ENCODE peak calls at places on chromosomes 1 and 21, in nine cellular contexts. J, V, A, W, G, U, R, I and Y are unnamed samples.

GRCh38 chr1:156112276-156113137 is 2.0 kb upstream of the LMNA start:
- DNase-seq in J (no peak), V (no peak), A (no peak), W (no peak), G (no peak), U (no peak), R (no peak), I (no peak), Y (no peak)

GRCh38 chr1:40818264-40818961 is 34.8 kb downstream of the KCNQ4 start:
- DNase-seq in J (no peak), V (peak), A (peak), W (no peak), G (peak), U (peak), R (no peak), I (no peak), Y (no peak)

GRCh38 chr21:35354078-35354477 is 305.0 kb upstream of the RUNX1 start:
- DNase-seq in J (no peak), V (no peak), A (no peak), W (no peak), G (no peak), U (no peak), R (no peak), I (no peak), Y (no peak)

GRCh38 chr1:53519412-53519811 is 60.2 kb downstream of the DMRTB1 start:
- DNase-seq in J (no peak), V (no peak), A (no peak), W (no peak), G (no peak), U (no peak), R (no peak), I (no peak), Y (no peak)

GRCh38 chr1:234260578-234260977 is 112.7 kb upstream of the COA6 start:
- DNase-seq in J (no peak), V (no peak), A (peak), W (no peak), G (no peak), U (no peak), R (no peak), I (no peak), Y (peak)

GRCh38 chr1:226111109-226111864 is 48.8 kb downstream of the H3-3A start:
- DNase-seq in J (no peak), V (no peak), A (no peak), W (no peak), G (no peak), U (peak), R (no peak), I (no peak), Y (no peak)

GRCh38 chr1:22652457-22652856 is 579 bp upstream of the C1QB start:
- DNase-seq in J (no peak), V (no peak), A (no peak), W (no peak), G (no peak), U (no peak), R (no peak), I (no peak), Y (no peak)

GRCh38 chr1:203281033-203281432 is 24.3 kb upstream of the BTG2 start:
- DNase-seq in J (peak), V (no peak), A (no peak), W (no peak), G (no peak), U (no peak), R (peak), I (no peak), Y (no peak)

GRCh38 chr1:36269408-36269838 is 36.7 kb upstream of the SH3D21 start:
- DNase-seq in J (no peak), V (no peak), A (no peak), W (no peak), G (no peak), U (no peak), R (no peak), I (no peak), Y (no peak)

GRCh38 chr1:240031009-240031408 is 60.7 kb upstream of the FMN2 start:
- DNase-seq in J (no peak), V (no peak), A (no peak), W (peak), G (no peak), U (no peak), R (peak), I (peak), Y (no peak)

GRCh38 chr1:73604739-73605138 is 593.2 kb downstream of the LRRIQ3 start:
- DNase-seq in J (no peak), V (no peak), A (no peak), W (no peak), G (no peak), U (no peak), R (no peak), I (no peak), Y (no peak)

GRCh38 chr1:28737245-28738137 is 751 bp downstream of the YTHDF2 start:
- DNase-seq in J (no peak), V (peak), A (peak), W (peak), G (peak), U (peak), R (no peak), I (no peak), Y (peak)

GRCh38 chr1:53556657-53557227 is 97.5 kb downstream of the DMRTB1 start:
- DNase-seq in J (peak), V (no peak), A (no peak), W (no peak), G (no peak), U (no peak), R (no peak), I (no peak), Y (no peak)

GRCh38 chr1:40981702-40982448 is 2.4 kb downstream of the CTPS1 start:
- DNase-seq in J (peak), V (no peak), A (no peak), W (no peak), G (no peak), U (no peak), R (no peak), I (no peak), Y (no peak)

GRCh38 chr1:223137402-223138100 is 5.5 kb downstream of the TLR5 start:
- DNase-seq in J (no peak), V (no peak), A (no peak), W (no peak), G (no peak), U (no peak), R (no peak), I (no peak), Y (no peak)

GRCh38 chr21:16573581-16573980 is 843.8 kb downstream of the USP25 start:
- DNase-seq in J (no peak), V (no peak), A (no peak), W (no peak), G (no peak), U (no peak), R (no peak), I (no peak), Y (no peak)

GRCh38 chr1:53274541-53275185 is 36.3 kb upstream of the MAGOH start:
- DNase-seq in J (peak), V (no peak), A (no peak), W (no peak), G (no peak), U (no peak), R (no peak), I (no peak), Y (no peak)

GRCh38 chr1:228544021-228544850 is 57.1 kb downstream of the RNF187 start:
- DNase-seq in J (peak), V (no peak), A (no peak), W (no peak), G (no peak), U (no peak), R (no peak), I (no peak), Y (no peak)

GRCh38 chr1:246691622-246692495 is 32.4 kb upstream of the SCCPDH start:
- DNase-seq in J (no peak), V (no peak), A (no peak), W (no peak), G (no peak), U (no peak), R (no peak), I (no peak), Y (no peak)

GRCh38 chr1:40676516-40676915 is 11.0 kb upstream of the RIMS3 start:
- DNase-seq in J (no peak), V (no peak), A (no peak), W (no peak), G (no peak), U (no peak), R (no peak), I (no peak), Y (no peak)